ENCODE peak calls at places on chromosomes 2 and 18, in six cellular contexts. H is HFFc6; L is stimulated activated CD8-positive, alpha-beta memory T cell treated with anti-CD3 and anti-CD28 coated beads, Interleukin-4, amount 100 ng/mL, for 24 hours; T is B cell; Z is osteoblast; W is activated T-cell treated with anti-CD3 and anti-CD28 coated beads, Interleukin-2, amount 50 U/mL, for 4 hours. X is an unnamed sample.

GRCh38 chr2:113072584-113072983 is 4.8 kb downstream of the IL1F10 start:
- DNase-seq in Z (no peak), H (no peak), W (no peak), T (no peak), L (no peak), X (no peak)

GRCh38 chr2:37681587-37681986 is 10.1 kb upstream of the CDC42EP3 start:
- DNase-seq in T (no peak), H (no peak), W (no peak), L (no peak), Z (no peak), X (no peak)

GRCh38 chr18:2847341-2848144 is 737 bp downstream of the EMILIN2 start:
- DNase-seq in T (peak; percentile 53), L (no peak), W (peak; percentile 17), H (no peak), Z (peak; percentile 93), X (peak; percentile 12)

GRCh38 chr2:220159738-220160137 is 532.3 kb downstream of the SLC4A3 start:
- DNase-seq in W (no peak), L (no peak), H (no peak), Z (no peak), T (no peak), X (no peak)

GRCh38 chr2:185433824-185434223 is 304.8 kb upstream of the FSIP2 start:
- DNase-seq in L (no peak), Z (no peak), H (no peak), T (no peak), W (no peak), X (no peak)

GRCh38 chr2:108377815-108378630 is at the start of gene SULT1C4:
- DNase-seq in H (no peak), T (no peak), W (no peak), Z (no peak), L (no peak), X (no peak)

GRCh38 chr2:206260427-206261012 is 13.9 kb upstream of the ZDBF2 start:
- DNase-seq in H (peak; percentile 51), L (no peak), W (no peak), Z (peak; percentile 81), T (no peak), X (no peak)

GRCh38 chr2:197972017-197972416 is 167.6 kb downstream of the PLCL1 start:
- DNase-seq in Z (peak; percentile 87), T (no peak), L (no peak), W (no peak), H (peak; percentile 55), X (no peak)

GRCh38 chr2:85604568-85605339 is 2.3 kb upstream of the TMEM150A start:
- DNase-seq in T (no peak), Z (peak; percentile 59), W (no peak), L (no peak), H (no peak), X (no peak)

GRCh38 chr2:203893386-203893785 is 25.8 kb downstream of the CTLA4 start:
- DNase-seq in W (no peak), T (no peak), L (no peak), H (peak; percentile 0), Z (peak; percentile 8), X (no peak)

GRCh38 chr2:218023636-218024035 is 20.8 kb upstream of the TNS1 start:
- DNase-seq in L (no peak), T (no peak), W (no peak), Z (peak; percentile 71), H (no peak), X (no peak)

GRCh38 chr2:59993721-59994120 is 559.7 kb downstream of the BCL11A start:
- DNase-seq in T (no peak), Z (no peak), H (no peak), L (no peak), W (no peak), X (no peak)

GRCh38 chr2:26913599-26914285 is 56.7 kb upstream of the MAPRE3 start:
- DNase-seq in H (peak; percentile 46), T (no peak), L (no peak), W (no peak), Z (peak; percentile 69), X (no peak)

GRCh38 chr2:173059941-173060575 is 15.6 kb upstream of the MAP3K20 start:
- DNase-seq in T (no peak), W (no peak), H (peak; percentile 20), L (no peak), Z (no peak), X (no peak)

GRCh38 chr2:173831312-173832229 is 133.6 kb downstream of the SP3 start:
- DNase-seq in Z (peak; percentile 91), W (no peak), L (no peak), H (no peak), T (no peak), X (no peak)